ENCODE peak calls at places on chromosomes 4 and X, in ten cellular contexts. One of them, this sample, is unnamed.

GRCh38 chr4:41670530-41670929 is 78.0 kb downstream of the PHOX2B start:
- DNase-seq in dorsolateral prefrontal cortex: no peak
- DNase-seq in testis: no peak
- DNase-seq in heart left ventricle: no peak
- DNase-seq in astrocyte: no peak
- DNase-seq in lower leg skin: no peak
- DNase-seq in keratinocyte: no peak
- DNase-seq in A549: no peak
- DNase-seq in tibial artery: no peak
- DNase-seq in GM12865: no peak
- DNase-seq in this sample: no peak

GRCh38 chr4:168648929-168649328 is 152.1 kb downstream of the PALLD start:
- DNase-seq in astrocyte: peak
- DNase-seq in testis: no peak
- DNase-seq in GM12865: no peak
- DNase-seq in heart left ventricle: no peak
- DNase-seq in tibial artery: no peak
- DNase-seq in lower leg skin: no peak
- DNase-seq in A549: no peak
- DNase-seq in keratinocyte: no peak
- DNase-seq in dorsolateral prefrontal cortex: no peak
- DNase-seq in this sample: no peak

GRCh38 chr4:128728190-128728589 is 81.3 kb upstream of the JADE1 start:
- DNase-seq in lower leg skin: no peak
- DNase-seq in heart left ventricle: no peak
- DNase-seq in astrocyte: no peak
- DNase-seq in GM12865: no peak
- DNase-seq in A549: no peak
- DNase-seq in testis: no peak
- DNase-seq in tibial artery: no peak
- DNase-seq in keratinocyte: no peak
- DNase-seq in dorsolateral prefrontal cortex: no peak
- DNase-seq in this sample: no peak

GRCh38 chr4:73341454-73341853 is 62.6 kb upstream of the ALB start:
- DNase-seq in heart left ventricle: no peak
- DNase-seq in lower leg skin: no peak
- DNase-seq in A549: peak
- DNase-seq in astrocyte: peak
- DNase-seq in dorsolateral prefrontal cortex: peak
- DNase-seq in keratinocyte: peak
- DNase-seq in GM12865: peak
- DNase-seq in tibial artery: no peak
- DNase-seq in testis: peak
- DNase-seq in this sample: peak

GRCh38 chr4:2789801-2790582 is 2.9 kb upstream of the SH3BP2 start:
- DNase-seq in astrocyte: no peak
- DNase-seq in lower leg skin: peak
- DNase-seq in dorsolateral prefrontal cortex: no peak
- DNase-seq in keratinocyte: no peak
- DNase-seq in A549: no peak
- DNase-seq in GM12865: no peak
- DNase-seq in heart left ventricle: no peak
- DNase-seq in tibial artery: peak
- DNase-seq in testis: no peak
- DNase-seq in this sample: no peak

GRCh38 chr4:15395342-15395741 is 32.5 kb upstream of the C1QTNF7 start:
- DNase-seq in keratinocyte: no peak
- DNase-seq in dorsolateral prefrontal cortex: no peak
- DNase-seq in A549: no peak
- DNase-seq in tibial artery: no peak
- DNase-seq in testis: no peak
- DNase-seq in astrocyte: no peak
- DNase-seq in heart left ventricle: no peak
- DNase-seq in lower leg skin: no peak
- DNase-seq in GM12865: no peak
- DNase-seq in this sample: no peak

GRCh38 chrX:21740329-21741274 is 17.3 kb downstream of the SMPX start:
- DNase-seq in tibial artery: peak
- DNase-seq in testis: no peak
- DNase-seq in A549: no peak
- DNase-seq in lower leg skin: peak
- DNase-seq in keratinocyte: no peak
- DNase-seq in GM12865: peak
- DNase-seq in heart left ventricle: peak
- DNase-seq in astrocyte: no peak
- DNase-seq in dorsolateral prefrontal cortex: no peak
- DNase-seq in this sample: no peak

GRCh38 chrX:124223524-124223923 is 108.9 kb upstream of the TEX13D start:
- DNase-seq in GM12865: no peak
- DNase-seq in astrocyte: no peak
- DNase-seq in heart left ventricle: no peak
- DNase-seq in A549: no peak
- DNase-seq in testis: no peak
- DNase-seq in dorsolateral prefrontal cortex: no peak
- DNase-seq in lower leg skin: no peak
- DNase-seq in keratinocyte: no peak
- DNase-seq in tibial artery: no peak
- DNase-seq in this sample: no peak

GRCh38 chrX:68177542-68177941 is 255.8 kb downstream of the OPHN1 start:
- DNase-seq in A549: no peak
- DNase-seq in keratinocyte: no peak
- DNase-seq in heart left ventricle: no peak
- DNase-seq in GM12865: no peak
- DNase-seq in astrocyte: peak
- DNase-seq in lower leg skin: no peak
- DNase-seq in testis: no peak
- DNase-seq in tibial artery: no peak
- DNase-seq in dorsolateral prefrontal cortex: no peak
- DNase-seq in this sample: no peak

GRCh38 chr4:86608757-86609375 is 14.8 kb downstream of the PTPN13 start:
- DNase-seq in astrocyte: no peak
- DNase-seq in lower leg skin: no peak
- DNase-seq in heart left ventricle: no peak
- DNase-seq in testis: no peak
- DNase-seq in tibial artery: no peak
- DNase-seq in GM12865: no peak
- DNase-seq in keratinocyte: no peak
- DNase-seq in A549: no peak
- DNase-seq in dorsolateral prefrontal cortex: no peak
- DNase-seq in this sample: no peak

GRCh38 chr4:142467086-142467485 is 379.0 kb downstream of the INPP4B start:
- DNase-seq in testis: no peak
- DNase-seq in lower leg skin: no peak
- DNase-seq in dorsolateral prefrontal cortex: no peak
- DNase-seq in tibial artery: no peak
- DNase-seq in GM12865: no peak
- DNase-seq in heart left ventricle: no peak
- DNase-seq in astrocyte: no peak
- DNase-seq in A549: no peak
- DNase-seq in keratinocyte: no peak
- DNase-seq in this sample: no peak

GRCh38 chr4:181756451-181756850 is 486.8 kb upstream of the TENM3 start:
- DNase-seq in dorsolateral prefrontal cortex: no peak
- DNase-seq in astrocyte: no peak
- DNase-seq in testis: no peak
- DNase-seq in tibial artery: no peak
- DNase-seq in A549: no peak
- DNase-seq in lower leg skin: no peak
- DNase-seq in keratinocyte: no peak
- DNase-seq in heart left ventricle: no peak
- DNase-seq in GM12865: no peak
- DNase-seq in this sample: no peak

GRCh38 chr4:143399113-143399949 is 62.7 kb downstream of the GAB1 start:
- DNase-seq in keratinocyte: no peak
- DNase-seq in testis: no peak
- DNase-seq in heart left ventricle: no peak
- DNase-seq in tibial artery: no peak
- DNase-seq in GM12865: peak
- DNase-seq in dorsolateral prefrontal cortex: no peak
- DNase-seq in astrocyte: no peak
- DNase-seq in lower leg skin: no peak
- DNase-seq in A549: no peak
- DNase-seq in this sample: no peak

GRCh38 chr4:111985386-111985890 is 159.8 kb upstream of the FAM241A start:
- DNase-seq in A549: no peak
- DNase-seq in testis: no peak
- DNase-seq in tibial artery: no peak
- DNase-seq in GM12865: no peak
- DNase-seq in heart left ventricle: no peak
- DNase-seq in dorsolateral prefrontal cortex: no peak
- DNase-seq in lower leg skin: no peak
- DNase-seq in astrocyte: no peak
- DNase-seq in keratinocyte: no peak
- DNase-seq in this sample: no peak

GRCh38 chrX:40068048-40068447 is 29.7 kb downstream of the BCOR start:
- DNase-seq in tibial artery: no peak
- DNase-seq in keratinocyte: no peak
- DNase-seq in lower leg skin: no peak
- DNase-seq in A549: no peak
- DNase-seq in astrocyte: no peak
- DNase-seq in dorsolateral prefrontal cortex: no peak
- DNase-seq in heart left ventricle: no peak
- DNase-seq in GM12865: peak
- DNase-seq in testis: no peak
- DNase-seq in this sample: no peak
- TF ChIP-seq CTCF in tibial artery: no peak
- TF ChIP-seq CTCF in keratinocyte: no peak
- TF ChIP-seq CTCF in lower leg skin: no peak
- TF ChIP-seq CTCF in A549: no peak
- TF ChIP-seq CTCF in astrocyte: no peak
- TF ChIP-seq CTCF in dorsolateral prefrontal cortex: no peak
- TF ChIP-seq CTCF in heart left ventricle: no peak
- TF ChIP-seq CTCF in GM12865: no peak
- TF ChIP-seq CTCF in testis: no peak
- TF ChIP-seq CTCF in this sample: no peak

DNA sequence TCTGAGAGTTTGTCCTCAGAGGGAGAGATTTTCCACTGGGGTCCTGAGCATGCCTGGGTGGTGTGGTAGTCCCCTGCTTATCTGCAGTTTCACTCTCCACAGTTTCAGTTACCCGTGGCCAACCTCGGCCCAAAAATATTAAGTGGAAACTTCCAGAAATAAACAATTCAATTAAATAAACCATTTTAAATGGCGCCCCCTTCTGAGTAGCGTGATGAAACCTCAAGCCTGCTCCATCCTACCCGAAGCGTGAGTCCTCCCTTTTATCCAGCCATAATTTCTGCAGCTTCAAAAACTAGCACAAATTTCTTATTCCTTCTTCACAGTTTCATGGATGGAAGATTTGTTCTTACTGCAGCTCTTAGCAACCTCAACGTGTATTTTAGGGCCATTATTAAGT is 26.7 kb downstream of the PNMA6E start:
- DNase-seq in GM12865: no peak
- DNase-seq in heart left ventricle: no peak
- DNase-seq in dorsolateral prefrontal cortex: no peak
- DNase-seq in A549: no peak
- DNase-seq in lower leg skin: no peak
- DNase-seq in tibial artery: no peak
- DNase-seq in keratinocyte: no peak
- DNase-seq in testis: no peak
- DNase-seq in astrocyte: no peak
- DNase-seq in this sample: no peak
- TF ChIP-seq CTCF in GM12865: no peak
- TF ChIP-seq CTCF in heart left ventricle: no peak
- TF ChIP-seq CTCF in dorsolateral prefrontal cortex: no peak
- TF ChIP-seq CTCF in A549: peak
- TF ChIP-seq CTCF in lower leg skin: no peak
- TF ChIP-seq CTCF in tibial artery: no peak
- TF ChIP-seq CTCF in keratinocyte: no peak
- TF ChIP-seq CTCF in testis: no peak
- TF ChIP-seq CTCF in astrocyte: no peak
- TF ChIP-seq CTCF in this sample: no peak

GRCh38 chr4:4852591-4853362 is 6.7 kb upstream of the MSX1 start:
- DNase-seq in GM12865: peak
- DNase-seq in A549: no peak
- DNase-seq in lower leg skin: no peak
- DNase-seq in tibial artery: peak
- DNase-seq in testis: peak
- DNase-seq in astrocyte: peak
- DNase-seq in heart left ventricle: peak
- DNase-seq in keratinocyte: no peak
- DNase-seq in dorsolateral prefrontal cortex: no peak
- DNase-seq in this sample: no peak

GRCh38 chr4:4853921-4854648 is 5.4 kb upstream of the MSX1 start:
- DNase-seq in heart left ventricle: no peak
- DNase-seq in lower leg skin: no peak
- DNase-seq in A549: no peak
- DNase-seq in GM12865: no peak
- DNase-seq in dorsolateral prefrontal cortex: no peak
- DNase-seq in testis: no peak
- DNase-seq in tibial artery: peak
- DNase-seq in keratinocyte: no peak
- DNase-seq in astrocyte: no peak
- DNase-seq in this sample: no peak

GRCh38 chr4:4851081-4851480 is 8.4 kb upstream of the MSX1 start:
- DNase-seq in keratinocyte: no peak
- DNase-seq in tibial artery: peak
- DNase-seq in GM12865: no peak
- DNase-seq in lower leg skin: no peak
- DNase-seq in astrocyte: no peak
- DNase-seq in dorsolateral prefrontal cortex: no peak
- DNase-seq in testis: no peak
- DNase-seq in A549: no peak
- DNase-seq in heart left ventricle: peak
- DNase-seq in this sample: no peak

GRCh38 chr4:4853371-4853823 is 6.1 kb upstream of the MSX1 start:
- DNase-seq in testis: no peak
- DNase-seq in keratinocyte: no peak
- DNase-seq in A549: no peak
- DNase-seq in tibial artery: peak
- DNase-seq in heart left ventricle: peak
- DNase-seq in dorsolateral prefrontal cortex: no peak
- DNase-seq in lower leg skin: no peak
- DNase-seq in astrocyte: no peak
- DNase-seq in GM12865: peak
- DNase-seq in this sample: no peak

DNA sequence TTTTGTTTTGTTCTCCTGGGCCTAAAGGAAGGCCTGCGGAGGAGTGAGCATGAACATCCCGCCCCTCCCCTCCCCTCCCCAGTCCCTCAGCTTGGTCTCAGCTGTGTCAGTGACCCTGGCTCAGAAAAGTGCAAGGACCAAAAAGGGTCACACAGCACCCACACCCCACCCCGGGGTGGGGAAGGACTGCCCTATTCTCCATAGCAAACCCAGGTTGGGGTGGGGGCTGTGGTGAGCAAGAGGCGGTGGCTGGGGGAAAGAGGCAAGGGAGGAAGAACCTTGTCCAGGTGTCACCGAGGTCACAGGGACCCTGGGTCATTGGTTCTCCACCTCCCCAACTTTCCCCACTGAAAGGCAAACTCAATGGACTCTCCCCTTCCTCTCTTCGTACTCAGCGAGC is 7.6 kb upstream of the MSX1 start:
- DNase-seq in keratinocyte: no peak
- DNase-seq in astrocyte: no peak
- DNase-seq in lower leg skin: no peak
- DNase-seq in tibial artery: peak
- DNase-seq in GM12865: no peak
- DNase-seq in dorsolateral prefrontal cortex: no peak
- DNase-seq in testis: no peak
- DNase-seq in A549: no peak
- DNase-seq in heart left ventricle: peak
- DNase-seq in this sample: no peak
- TF ChIP-seq CTCF in keratinocyte: no peak
- TF ChIP-seq CTCF in astrocyte: no peak
- TF ChIP-seq CTCF in lower leg skin: no peak
- TF ChIP-seq CTCF in tibial artery: no peak
- TF ChIP-seq CTCF in GM12865: no peak
- TF ChIP-seq CTCF in dorsolateral prefrontal cortex: no peak
- TF ChIP-seq CTCF in testis: no peak
- TF ChIP-seq CTCF in A549: no peak
- TF ChIP-seq CTCF in heart left ventricle: no peak
- TF ChIP-seq CTCF in this sample: no peak

GRCh38 chr4:108155373-108155772 is 13.4 kb downstream of the LEF1 start:
- DNase-seq in lower leg skin: no peak
- DNase-seq in A549: no peak
- DNase-seq in heart left ventricle: no peak
- DNase-seq in astrocyte: peak
- DNase-seq in testis: no peak
- DNase-seq in keratinocyte: no peak
- DNase-seq in GM12865: peak
- DNase-seq in dorsolateral prefrontal cortex: no peak
- DNase-seq in tibial artery: no peak
- DNase-seq in this sample: no peak
- TF ChIP-seq CTCF in lower leg skin: no peak
- TF ChIP-seq CTCF in A549: no peak
- TF ChIP-seq CTCF in heart left ventricle: no peak
- TF ChIP-seq CTCF in astrocyte: peak
- TF ChIP-seq CTCF in testis: no peak
- TF ChIP-seq CTCF in keratinocyte: no peak
- TF ChIP-seq CTCF in GM12865: peak
- TF ChIP-seq CTCF in dorsolateral prefrontal cortex: no peak
- TF ChIP-seq CTCF in tibial artery: no peak
- TF ChIP-seq CTCF in this sample: no peak

This sample was measured in AG09319.